ENCODE peak calls at places on chromosomes 2 and 18, in six cellular contexts. One of them, this sample, is unnamed.

GRCh38 chr18:79538635-79539034 is 141.0 kb upstream of the CTDP1 start:
- DNase-seq in ascending aorta: no peak
- DNase-seq in MM.1S: no peak
- DNase-seq in HL-60: no peak
- DNase-seq in PC-9: no peak
- DNase-seq in adrenal gland: no peak
- DNase-seq in this sample: no peak

GRCh38 chr18:12751891-12752290 is 49.0 kb downstream of the PSMG2 start:
- DNase-seq in ascending aorta: peak
- DNase-seq in MM.1S: no peak
- DNase-seq in HL-60: no peak
- DNase-seq in PC-9: no peak
- DNase-seq in adrenal gland: no peak
- DNase-seq in this sample: no peak

GRCh38 chr2:138652378-138652777 is 127.8 kb downstream of the NXPH2 start:
- DNase-seq in ascending aorta: no peak
- DNase-seq in MM.1S: no peak
- DNase-seq in HL-60: no peak
- DNase-seq in PC-9: no peak
- DNase-seq in adrenal gland: no peak
- DNase-seq in this sample: no peak

GRCh38 chr2:145599761-145600160 is 1079.8 kb upstream of the ZEB2 start:
- DNase-seq in ascending aorta: no peak
- DNase-seq in MM.1S: no peak
- DNase-seq in HL-60: no peak
- DNase-seq in PC-9: no peak
- DNase-seq in adrenal gland: no peak
- DNase-seq in this sample: no peak

GRCh38 chr18:49764032-49764431 is 49.3 kb downstream of the ACAA2 start:
- DNase-seq in ascending aorta: no peak
- DNase-seq in MM.1S: no peak
- DNase-seq in HL-60: no peak
- DNase-seq in PC-9: no peak
- DNase-seq in adrenal gland: no peak
- DNase-seq in this sample: no peak

GRCh38 chr2:182883451-182883850 is 17.0 kb upstream of the FRZB start:
- DNase-seq in ascending aorta: no peak
- DNase-seq in MM.1S: no peak
- DNase-seq in HL-60: no peak
- DNase-seq in PC-9: no peak
- DNase-seq in adrenal gland: no peak
- DNase-seq in this sample: no peak

GRCh38 chr2:176103634-176104337 is 3.3 kb upstream of the HOXD11 start:
- DNase-seq in ascending aorta: peak
- DNase-seq in MM.1S: no peak
- DNase-seq in HL-60: no peak
- DNase-seq in PC-9: no peak
- DNase-seq in adrenal gland: no peak
- DNase-seq in this sample: no peak

GRCh38 chr2:109368798-109369197 is 239.8 kb downstream of the SH3RF3 start:
- DNase-seq in ascending aorta: peak
- DNase-seq in MM.1S: no peak
- DNase-seq in HL-60: no peak
- DNase-seq in PC-9: no peak
- DNase-seq in adrenal gland: no peak
- DNase-seq in this sample: no peak

GRCh38 chr2:72148975-72149555 is 1.4 kb upstream of the CYP26B1 start:
- DNase-seq in ascending aorta: peak
- DNase-seq in MM.1S: peak
- DNase-seq in HL-60: no peak
- DNase-seq in PC-9: peak
- DNase-seq in adrenal gland: peak
- DNase-seq in this sample: no peak

GRCh38 chr18:48335829-48336228 is 73.4 kb downstream of the ZBTB7C start:
- DNase-seq in ascending aorta: no peak
- DNase-seq in MM.1S: no peak
- DNase-seq in HL-60: no peak
- DNase-seq in PC-9: no peak
- DNase-seq in adrenal gland: no peak
- DNase-seq in this sample: no peak

GRCh38 chr2:131641414-131642206 is 113.9 kb downstream of the CCDC74A start:
- DNase-seq in ascending aorta: no peak
- DNase-seq in MM.1S: no peak
- DNase-seq in HL-60: peak
- DNase-seq in PC-9: no peak
- DNase-seq in adrenal gland: no peak
- DNase-seq in this sample: no peak

GRCh38 chr18:73564073-73564472 is 583.6 kb downstream of the FBXO15 start:
- DNase-seq in ascending aorta: no peak
- DNase-seq in MM.1S: no peak
- DNase-seq in HL-60: no peak
- DNase-seq in PC-9: no peak
- DNase-seq in adrenal gland: no peak
- DNase-seq in this sample: no peak

GRCh38 chr2:222752731-222753130 is 81.3 kb downstream of the MOGAT1 start:
- DNase-seq in ascending aorta: no peak
- DNase-seq in MM.1S: no peak
- DNase-seq in HL-60: no peak
- DNase-seq in PC-9: no peak
- DNase-seq in adrenal gland: no peak
- DNase-seq in this sample: no peak

GRCh38 chr2:16416651-16417050 is 249.0 kb downstream of the CYRIA start:
- DNase-seq in ascending aorta: no peak
- DNase-seq in MM.1S: no peak
- DNase-seq in HL-60: no peak
- DNase-seq in PC-9: no peak
- DNase-seq in adrenal gland: no peak
- DNase-seq in this sample: no peak

GRCh38 chr2:30365201-30365600 is 81.8 kb upstream of the LCLAT1 start:
- DNase-seq in ascending aorta: no peak
- DNase-seq in MM.1S: no peak
- DNase-seq in HL-60: no peak
- DNase-seq in PC-9: no peak
- DNase-seq in adrenal gland: no peak
- DNase-seq in this sample: no peak

GRCh38 chr2:177174456-177174855 is 38.1 kb upstream of the HNRNPA3 start:
- DNase-seq in ascending aorta: no peak
- DNase-seq in MM.1S: no peak
- DNase-seq in HL-60: no peak
- DNase-seq in PC-9: no peak
- DNase-seq in adrenal gland: no peak
- DNase-seq in this sample: no peak

GRCh38 chr2:230885467-230886130 is 20.9 kb downstream of the ITM2C start:
- DNase-seq in ascending aorta: no peak
- DNase-seq in MM.1S: peak
- DNase-seq in HL-60: no peak
- DNase-seq in PC-9: no peak
- DNase-seq in adrenal gland: peak
- DNase-seq in this sample: no peak

GRCh38 chr2:238240761-238241711 is 1.2 kb upstream of the HES6 start:
- DNase-seq in ascending aorta: no peak
- DNase-seq in MM.1S: peak
- DNase-seq in HL-60: no peak
- DNase-seq in PC-9: peak
- DNase-seq in adrenal gland: peak
- DNase-seq in this sample: no peak

GRCh38 chr2:240999001-240999791 is 778 bp downstream of the SNED1 start:
- DNase-seq in ascending aorta: peak
- DNase-seq in MM.1S: no peak
- DNase-seq in HL-60: no peak
- DNase-seq in PC-9: no peak
- DNase-seq in adrenal gland: peak
- DNase-seq in this sample: no peak

GRCh38 chr18:3451989-3452749 is 2.2 kb downstream of the TGIF1 start:
- DNase-seq in ascending aorta: peak
- DNase-seq in MM.1S: no peak
- DNase-seq in HL-60: no peak
- DNase-seq in PC-9: peak
- DNase-seq in adrenal gland: peak
- DNase-seq in this sample: no peak

GRCh38 chr2:96664366-96664765 is 21.8 kb downstream of the FER1L5 start:
- DNase-seq in ascending aorta: no peak
- DNase-seq in MM.1S: no peak
- DNase-seq in HL-60: no peak
- DNase-seq in PC-9: no peak
- DNase-seq in adrenal gland: no peak
- DNase-seq in this sample: no peak

GRCh38 chr2:128686498-128686861 is 367.8 kb upstream of the HS6ST1 start:
- DNase-seq in ascending aorta: peak
- DNase-seq in MM.1S: no peak
- DNase-seq in HL-60: no peak
- DNase-seq in PC-9: no peak
- DNase-seq in adrenal gland: no peak
- DNase-seq in this sample: no peak

GRCh38 chr2:45131587-45131986 is 122.3 kb upstream of the SIX2 start:
- DNase-seq in ascending aorta: no peak
- DNase-seq in MM.1S: no peak
- DNase-seq in HL-60: peak
- DNase-seq in PC-9: no peak
- DNase-seq in adrenal gland: no peak
- DNase-seq in this sample: no peak

GRCh38 chr2:17752892-17753802 is 463 bp downstream of the SMC6 start:
- DNase-seq in ascending aorta: no peak
- DNase-seq in MM.1S: peak
- DNase-seq in HL-60: no peak
- DNase-seq in PC-9: peak
- DNase-seq in adrenal gland: peak
- DNase-seq in this sample: peak

GRCh38 chr2:17748745-17749144 is 4.9 kb downstream of the SMC6 start:
- DNase-seq in ascending aorta: no peak
- DNase-seq in MM.1S: no peak
- DNase-seq in HL-60: no peak
- DNase-seq in PC-9: no peak
- DNase-seq in adrenal gland: no peak
- DNase-seq in this sample: no peak

GRCh38 chr2:17747684-17748452 is 5.7 kb downstream of the SMC6 start:
- DNase-seq in ascending aorta: no peak
- DNase-seq in MM.1S: no peak
- DNase-seq in HL-60: no peak
- DNase-seq in PC-9: no peak
- DNase-seq in adrenal gland: no peak
- DNase-seq in this sample: no peak

GRCh38 chr2:17752281-17752680 is 1.3 kb downstream of the SMC6 start:
- DNase-seq in ascending aorta: no peak
- DNase-seq in MM.1S: peak
- DNase-seq in HL-60: no peak
- DNase-seq in PC-9: no peak
- DNase-seq in adrenal gland: no peak
- DNase-seq in this sample: no peak

DNA sequence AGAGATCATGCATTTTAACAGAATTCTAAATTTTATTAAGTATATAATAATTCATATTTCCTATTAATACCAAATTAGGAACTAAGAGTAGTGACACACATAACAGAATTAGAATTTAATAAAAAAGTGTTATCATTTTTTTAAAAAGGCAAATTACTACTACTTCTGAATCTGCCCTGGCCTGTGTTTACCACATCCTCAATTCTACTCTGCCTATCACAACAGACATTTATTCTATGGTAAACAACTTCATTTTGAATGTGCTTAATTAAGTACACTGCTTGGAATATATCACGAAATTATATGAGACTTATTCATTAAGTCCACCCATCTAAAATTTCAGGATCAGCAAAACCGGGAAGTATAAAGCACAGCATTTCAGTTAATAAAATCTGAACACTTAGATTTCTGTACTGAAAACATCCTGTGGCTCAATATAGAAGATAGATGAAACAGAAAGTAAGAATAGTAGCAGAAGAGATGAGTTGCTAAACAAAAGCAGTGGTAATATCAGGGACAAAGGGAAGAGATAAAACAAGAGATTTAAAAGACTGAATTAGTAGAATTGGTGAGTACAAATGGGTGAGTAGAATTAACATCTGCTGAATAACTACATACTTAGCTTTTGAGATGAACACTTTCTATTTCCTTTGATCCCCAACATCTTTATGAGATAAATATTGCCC is 3.7 kb downstream of the SMC6 start:
- DNase-seq in ascending aorta: no peak
- DNase-seq in MM.1S: peak
- DNase-seq in HL-60: no peak
- DNase-seq in PC-9: no peak
- DNase-seq in adrenal gland: no peak
- DNase-seq in this sample: no peak
- H3K4me3 ChIP-seq in ascending aorta: no peak
- H3K4me3 ChIP-seq in MM.1S: peak
- H3K4me3 ChIP-seq in HL-60: no peak
- H3K4me3 ChIP-seq in PC-9: no peak
- H3K4me3 ChIP-seq in adrenal gland: no peak
- H3K4me3 ChIP-seq in this sample: peak

GRCh38 chr18:56358608-56359007 is 279.8 kb downstream of the TXNL1 start:
- DNase-seq in ascending aorta: no peak
- DNase-seq in MM.1S: no peak
- DNase-seq in HL-60: no peak
- DNase-seq in PC-9: no peak
- DNase-seq in adrenal gland: no peak
- DNase-seq in this sample: no peak
- TF ChIP-seq CTCF in ascending aorta: no peak
- TF ChIP-seq CTCF in MM.1S: peak
- TF ChIP-seq CTCF in HL-60: no peak
- TF ChIP-seq CTCF in PC-9: peak
- TF ChIP-seq CTCF in adrenal gland: no peak
- TF ChIP-seq CTCF in this sample: no peak

DNA sequence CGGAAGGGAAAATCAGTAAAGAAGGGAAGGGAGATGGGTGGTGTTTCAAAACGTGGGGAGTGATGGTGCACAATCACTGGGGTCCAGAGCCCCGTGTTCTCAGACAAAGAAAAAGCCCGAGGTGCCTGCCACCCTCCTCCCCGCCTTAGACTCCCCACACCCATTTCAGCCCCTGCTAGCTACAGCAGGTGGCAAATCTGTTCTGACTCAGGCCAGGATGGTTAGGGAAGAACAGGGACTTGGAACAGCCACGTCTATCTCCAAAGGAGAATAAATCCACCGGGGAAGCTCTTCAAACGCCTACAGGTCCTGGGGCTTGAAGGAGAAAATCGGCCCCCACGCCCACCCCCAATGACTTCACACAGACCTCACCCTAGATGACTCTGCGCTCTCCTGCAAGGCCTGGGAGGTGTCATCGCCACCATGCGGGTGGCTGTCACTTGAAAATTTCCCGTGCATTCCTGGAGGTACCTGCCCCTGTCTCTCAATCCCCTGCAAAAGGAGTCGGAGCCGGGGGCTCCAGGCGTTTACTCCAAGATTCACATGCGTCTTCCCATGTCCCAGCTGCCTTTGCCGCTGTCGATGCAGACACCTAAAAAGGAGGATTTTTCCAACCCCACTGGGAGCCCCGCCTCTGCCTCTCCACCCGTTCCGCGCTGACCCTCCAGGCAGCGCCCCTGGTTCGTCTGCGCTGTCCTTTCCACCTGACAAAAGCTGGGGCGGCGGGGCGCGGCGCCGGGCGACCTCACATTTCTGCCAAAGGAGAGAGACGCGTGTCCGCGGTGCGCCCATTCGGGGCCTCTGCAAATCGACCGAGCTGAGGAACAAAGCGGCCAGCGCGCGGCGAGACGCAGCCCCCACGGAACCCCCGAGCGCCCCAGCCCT is 834 bp downstream of the REEP1 start:
- DNase-seq in ascending aorta: no peak
- DNase-seq in MM.1S: no peak
- DNase-seq in HL-60: no peak
- DNase-seq in PC-9: peak
- DNase-seq in adrenal gland: no peak
- DNase-seq in this sample: no peak
- H3K4me3 ChIP-seq in ascending aorta: peak
- H3K4me3 ChIP-seq in MM.1S: peak
- H3K4me3 ChIP-seq in HL-60: peak
- H3K4me3 ChIP-seq in PC-9: peak
- H3K4me3 ChIP-seq in adrenal gland: peak
- H3K4me3 ChIP-seq in this sample: peak

GRCh38 chr2:98634406-98635092 is 26.2 kb downstream of the UNC50 start:
- DNase-seq in ascending aorta: no peak
- DNase-seq in MM.1S: no peak
- DNase-seq in HL-60: no peak
- DNase-seq in PC-9: no peak
- DNase-seq in adrenal gland: no peak
- DNase-seq in this sample: no peak
- TF ChIP-seq CTCF in ascending aorta: no peak
- TF ChIP-seq CTCF in MM.1S: peak
- TF ChIP-seq CTCF in HL-60: no peak
- TF ChIP-seq CTCF in PC-9: peak
- TF ChIP-seq CTCF in adrenal gland: no peak
- TF ChIP-seq CTCF in this sample: peak

This sample was measured in GM12864.